ENCODE peak calls at places on chromosomes 2 and 18, in four cellular contexts. W is fibroblast of the aortic adventitia, V is fibroblast of pulmonary artery, Q is choroid plexus epithelial cell. L is an unnamed sample.
A peak's percentile ranks its signal among the peaks of the same experiment; 100 is the strongest.

GRCh38 chr2:26847663-26848335 is at the start of gene DPYSL5:
- DNase-seq in Q (no peak), W (no peak), V (no peak), L (no peak)

GRCh38 chr2:42939411-42940206 is 147.2 kb upstream of the HAAO start:
- DNase-seq in V (no peak), W (no peak), Q (no peak), L (no peak)

GRCh38 chr2:9144047-9144446 is 62.6 kb upstream of the ASAP2 start:
- DNase-seq in V (peak; percentile 27), Q (no peak), W (no peak), L (peak; percentile 26)

GRCh38 chr2:240387669-240388358 is 47.6 kb upstream of the GPC1 start:
- DNase-seq in W (peak; percentile 92), V (peak; percentile 96), Q (peak; percentile 92), L (peak; percentile 94)

GRCh38 chr2:42844901-42845685 is 52.7 kb upstream of the HAAO start:
- DNase-seq in Q (no peak), W (peak; percentile 34), V (peak; percentile 19), L (no peak)

GRCh38 chr2:17607379-17607778 is 66.9 kb downstream of the VSNL1 start:
- DNase-seq in Q (no peak), W (no peak), V (no peak), L (no peak)

GRCh38 chr2:219155054-219155644 is 5.5 kb downstream of the NHEJ1 start:
- DNase-seq in Q (peak; percentile 83), W (peak; percentile 87), V (peak; percentile 85), L (peak; percentile 84)

GRCh38 chr18:54787098-54787497 is 41.2 kb upstream of the RAB27B start:
- DNase-seq in V (no peak), Q (no peak), W (no peak), L (no peak)

GRCh38 chr2:65749549-65749948 is 317.1 kb upstream of the SPRED2 start:
- DNase-seq in Q (peak; percentile 90), W (no peak), V (peak; percentile 1), L (no peak)

GRCh38 chr2:65742977-65743376 is 310.6 kb upstream of the SPRED2 start:
- DNase-seq in Q (no peak), V (no peak), W (no peak), L (no peak)

GRCh38 chr2:65746919-65747678 is 314.7 kb upstream of the SPRED2 start:
- DNase-seq in V (no peak), W (no peak), Q (peak; percentile 38), L (no peak)

DNA sequence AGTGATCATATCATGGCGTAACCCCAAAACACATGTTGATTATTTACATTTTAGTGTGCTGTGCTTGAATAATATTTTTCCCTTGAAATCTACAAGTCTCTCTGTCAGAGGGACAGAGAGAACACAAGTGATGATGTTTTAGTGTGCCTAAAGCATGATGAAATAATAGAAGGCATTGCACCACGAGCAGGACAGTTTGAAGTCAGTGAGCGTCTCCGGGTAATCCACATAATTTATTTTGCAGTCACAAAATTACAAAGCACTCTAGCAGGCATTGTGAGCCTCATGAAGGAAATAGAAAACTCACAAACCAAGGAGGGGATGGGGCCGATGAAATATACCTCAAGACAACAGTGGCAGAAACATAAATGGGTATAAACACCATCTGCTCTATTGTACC is 312.4 kb upstream of the SPRED2 start:
- DNase-seq in W (no peak), V (no peak), Q (no peak), L (no peak)
- H3K4me3 ChIP-seq in W (no peak overlapping the region), V (no peak overlapping the region), Q (no peak overlapping the region), L (no peak overlapping the region)

DNA sequence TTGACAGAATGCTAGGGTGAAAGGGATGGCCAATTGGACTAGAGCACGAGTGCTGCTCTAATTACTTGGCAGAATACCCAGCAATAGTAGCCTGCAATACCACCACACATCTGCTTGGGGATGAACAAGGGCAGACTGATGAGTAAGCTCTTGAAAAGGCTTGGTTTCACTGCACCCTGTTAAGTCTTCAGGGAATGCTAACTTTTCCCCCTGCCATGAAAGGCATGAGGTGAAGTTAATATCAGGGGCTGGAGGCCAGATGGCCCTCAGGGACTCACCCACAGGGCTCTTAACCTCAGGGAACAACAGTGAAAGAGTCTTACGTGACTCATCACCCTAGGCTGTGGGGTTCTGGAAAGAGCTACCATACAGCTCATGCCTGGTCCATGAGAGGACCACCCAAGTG is 51.7 kb upstream of the MYL1 start:
- DNase-seq in V (no peak), Q (no peak), W (no peak), L (no peak)
- TF ChIP-seq CTCF in V (no peak), Q (no peak), W (no peak), L (no peak)

GRCh38 chr2:177161741-177162440 is 50.7 kb upstream of the HNRNPA3 start:
- DNase-seq in W (peak; percentile 54), Q (peak; percentile 65), V (peak; percentile 56), L (peak; percentile 64)
- H3K4me3 ChIP-seq in W (no peak overlapping the region), Q (no peak overlapping the region), V (no peak overlapping the region), L (no peak overlapping the region)

GRCh38 chr2:102119255-102119654 is 23.3 kb upstream of the IL1R1 start:
- DNase-seq in Q (no peak), V (no peak), W (peak; percentile 65), L (peak; percentile 62)

GRCh38 chr2:102122115-102122514 is 20.4 kb upstream of the IL1R1 start:
- DNase-seq in V (peak; percentile 85), Q (peak; percentile 96), W (peak; percentile 94), L (peak; percentile 86)

GRCh38 chr2:102122909-102123308 is 19.6 kb upstream of the IL1R1 start:
- DNase-seq in V (no peak), Q (no peak), W (no peak), L (no peak)

GRCh38 chr2:102117488-102117887 is 25.1 kb upstream of the IL1R1 start:
- DNase-seq in V (no peak), W (peak; percentile 37), Q (peak; percentile 54), L (peak; percentile 52)

DNA sequence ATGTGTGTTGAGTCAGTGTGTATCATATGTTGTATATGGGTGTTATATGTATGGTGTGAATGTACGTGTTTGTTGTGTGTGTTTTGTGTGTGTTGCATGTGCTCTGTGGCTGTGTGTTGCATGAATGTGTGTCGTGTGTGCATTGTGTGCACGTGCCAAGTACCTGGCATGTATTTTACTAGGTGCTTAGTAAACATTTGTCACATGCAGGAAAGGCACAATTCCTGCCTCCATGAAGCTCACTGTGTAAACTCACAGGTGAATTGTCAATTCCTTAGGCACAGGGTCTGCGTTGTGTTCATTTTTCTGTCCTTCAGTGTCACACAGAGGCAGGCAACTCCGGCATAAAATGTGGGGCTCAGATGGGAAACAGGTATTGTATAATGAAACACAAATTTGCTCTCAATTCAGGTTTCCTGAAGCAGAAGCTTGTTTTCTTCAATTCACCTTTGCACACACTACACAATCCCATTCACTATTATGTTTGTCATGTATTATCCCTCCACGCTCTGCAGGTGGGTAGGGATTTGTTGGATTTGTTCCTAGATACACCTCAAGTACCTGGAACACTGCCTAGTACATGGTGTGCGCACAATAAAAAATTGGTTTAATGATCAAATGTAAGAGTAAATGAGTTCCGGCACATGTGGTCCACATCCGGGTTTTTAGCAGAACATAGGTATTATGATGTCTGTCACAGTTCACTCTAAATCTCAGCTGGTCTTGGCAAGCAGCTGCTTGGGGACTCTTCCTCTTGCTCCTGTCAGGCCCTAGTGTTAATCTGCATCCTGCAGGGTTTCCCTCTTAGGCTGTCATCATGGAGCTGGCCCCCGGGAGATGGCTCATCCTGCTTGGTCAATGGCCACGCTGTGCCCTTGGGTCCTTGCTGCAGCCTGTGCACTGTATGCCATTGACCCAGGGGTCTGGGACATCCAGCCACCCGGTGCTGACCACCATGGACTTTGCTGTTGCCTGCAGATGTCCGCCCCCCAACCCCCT is 22.0 kb upstream of the IL1R1 start:
- DNase-seq in Q (no peak), W (no peak), V (no peak), L (peak; percentile 36)
- TF ChIP-seq CTCF in Q (no peak), W (no peak), V (no peak), L (no peak)

DNA sequence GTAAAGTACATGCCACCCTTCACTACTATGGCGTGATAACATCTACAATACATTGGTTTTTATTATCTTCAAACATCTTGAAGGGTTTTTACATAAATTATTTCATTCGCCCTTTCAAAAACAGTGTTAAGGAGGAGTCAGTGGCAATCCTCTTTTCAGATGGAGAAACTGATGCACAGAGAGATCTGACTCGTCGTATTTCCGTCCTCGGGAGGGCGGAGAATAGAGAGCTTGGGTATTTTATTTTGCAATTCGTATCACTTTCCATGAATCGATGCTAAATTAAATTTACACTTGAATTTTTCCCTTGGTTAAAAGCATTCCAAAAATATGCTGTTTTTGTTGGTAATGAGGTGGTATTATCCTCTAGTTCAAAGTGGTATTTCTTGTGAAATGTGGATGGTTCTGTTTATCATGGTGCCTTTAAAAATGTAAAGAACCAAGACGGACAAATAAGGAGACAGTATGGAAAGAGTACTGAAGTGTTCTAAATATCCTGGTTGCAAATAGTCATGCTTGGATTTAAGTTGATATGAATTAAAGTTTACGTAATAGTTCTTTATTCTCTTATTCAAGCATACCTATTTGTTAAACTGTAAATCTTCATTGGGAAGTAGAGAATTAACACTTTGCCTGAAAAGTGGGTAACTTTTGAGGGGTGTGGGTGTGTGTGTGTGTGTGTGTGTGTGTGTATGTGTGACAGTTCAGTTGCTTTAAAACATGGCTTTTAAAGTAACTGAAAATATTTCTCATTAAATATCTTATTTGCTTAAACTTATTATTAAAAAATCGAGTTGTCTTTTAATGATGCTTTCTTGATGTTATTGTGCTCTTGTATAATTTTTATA is 5.6 kb downstream of the PHLPP1 start:
- DNase-seq in Q (no peak), V (no peak), W (no peak), L (no peak)
- H3K4me3 ChIP-seq in Q (no peak overlapping the region), V (no peak overlapping the region), W (no peak overlapping the region), L (no peak overlapping the region)

DNA sequence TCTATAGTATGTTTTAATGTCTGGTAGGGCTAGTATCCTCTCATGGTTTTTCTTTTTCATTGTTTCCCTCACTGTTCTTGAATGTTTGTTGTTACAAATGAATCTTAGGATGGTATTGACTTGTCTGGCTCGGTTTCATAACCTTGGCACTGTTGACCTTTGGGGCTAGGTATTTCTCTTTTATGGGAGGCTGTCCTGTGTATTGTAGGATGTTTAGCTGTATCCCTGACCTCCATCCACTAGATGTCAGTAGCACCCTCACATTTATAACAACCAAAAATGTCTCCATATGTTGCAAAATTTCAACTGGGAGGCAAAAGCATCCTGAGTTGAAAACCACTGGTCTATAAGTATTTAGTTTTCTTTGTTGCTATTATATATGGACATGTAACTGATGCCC is 7.0 kb upstream of the AOX1 start:
- DNase-seq in W (peak; percentile 62), V (peak; percentile 75), Q (peak; percentile 77), L (peak; percentile 61)
- TF ChIP-seq CTCF in W (peak; percentile 58), V (peak; percentile 69), Q (peak; percentile 67), L (peak; percentile 72)

DNA sequence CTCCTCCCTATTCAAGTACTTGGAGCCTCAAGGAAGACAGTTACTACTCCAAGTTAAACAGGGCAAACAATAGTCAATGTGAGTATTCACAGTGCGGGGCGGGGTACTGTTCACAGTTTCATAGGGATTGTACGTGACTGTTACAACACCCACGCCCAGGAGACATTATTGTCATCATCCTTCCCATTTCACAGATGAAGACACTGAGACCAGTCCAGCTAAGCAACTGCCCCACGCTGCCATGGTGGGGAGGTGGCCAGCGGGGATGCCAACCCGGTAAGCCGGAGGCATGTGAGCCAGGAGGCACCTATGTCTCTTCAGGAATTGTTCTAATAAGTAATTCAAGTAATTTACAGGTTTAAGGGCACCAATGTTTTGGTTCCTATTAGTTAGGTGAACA is 982 bp downstream of the HJURP start:
- DNase-seq in V (no peak), W (no peak), Q (no peak), L (no peak)
- H3K4me3 ChIP-seq in V (peak overlapping the region; percentile 89), W (peak overlapping the region; percentile 74), Q (peak overlapping the region; percentile 96), L (peak overlapping the region; percentile 95)